ENCODE peak calls at places on chromosomes 6 and 20, in six cellular contexts. E is NCI-H1092 treated with DMSO at 0.1 percent for 48 hours; S is activated CD8-positive, alpha-beta T cell treated with anti-CD3 and anti-CD28 coated beads for 36 hours; K is SIG-M5; Q is effector CD4-positive, alpha-beta T cell; R is GM18507. M is an unnamed sample.

GRCh38 chr20:52305029-52305645 is 113.6 kb upstream of the ZFP64 start:
- DNase-seq in R (no peak), E (no peak), S (no peak), K (no peak), Q (no peak), M (no peak)

GRCh38 chr20:23156170-23156841 is 70.2 kb upstream of the CD93 start:
- DNase-seq in S (no peak), K (peak; percentile 28), Q (no peak), E (no peak), R (no peak), M (no peak)

GRCh38 chr6:2157441-2158127 is 87.8 kb downstream of the GMDS start:
- DNase-seq in E (no peak), R (no peak), Q (no peak), K (no peak), S (peak; percentile 76), M (no peak)

GRCh38 chr6:11012976-11013375 is 31.1 kb downstream of the ELOVL2 start:
- DNase-seq in E (no peak), S (no peak), R (no peak), Q (no peak), K (no peak), M (no peak)

GRCh38 chr6:74932214-74932923 is 273.5 kb downstream of the COL12A1 start:
- DNase-seq in S (no peak), E (no peak), K (no peak), R (no peak), Q (no peak), M (peak; percentile 76)

GRCh38 chr6:84093405-84094049 is 60.0 kb downstream of the MRAP2 start:
- DNase-seq in Q (no peak), K (peak; percentile 46), R (no peak), S (no peak), E (no peak), M (no peak)

GRCh38 chr20:50283922-50284810 is 93.5 kb downstream of the CEBPB start:
- DNase-seq in S (peak; percentile 28), E (no peak), Q (no peak), R (no peak), K (no peak), M (no peak)

GRCh38 chr6:132504757-132505156 is 8.2 kb downstream of the STX7 start:
- DNase-seq in E (no peak), S (no peak), K (no peak), R (no peak), Q (no peak), M (no peak)

GRCh38 chr20:20489054-20489453 is 121.2 kb downstream of the INSM1 start:
- DNase-seq in Q (no peak), K (no peak), E (no peak), S (no peak), R (no peak), M (no peak)

GRCh38 chr20:48015136-48015925 is 230.1 kb upstream of the SULF2 start:
- DNase-seq in Q (no peak), K (no peak), E (no peak), R (no peak), S (no peak), M (no peak)

GRCh38 chr6:119179842-119180241 is 101.4 kb upstream of the FAM184A start:
- DNase-seq in S (no peak), R (no peak), E (no peak), K (no peak), Q (no peak), M (no peak)

GRCh38 chr6:29502597-29502996 is 14.8 kb upstream of the MAS1L start:
- DNase-seq in K (no peak), Q (no peak), R (no peak), S (no peak), E (no peak), M (no peak)

M was measured in NCI-H1417.